ENCODE peak calls at places on chromosome 10, in four cellular contexts. T, A, O and Z are unnamed samples.
A peak's percentile ranks its signal among the peaks of the same experiment; 100 is the strongest.

GRCh38 chr10:50520115-50520514 is 103.6 kb downstream of the SGMS1 start:
- DNase-seq in T (no peak), O (no peak), A (no peak), Z (no peak)

GRCh38 chr10:102644066-102644645 is at the start of gene TRIM8:
- DNase-seq in A (peak; percentile 90), T (peak; percentile 50), O (no peak), Z (peak; percentile 70)

GRCh38 chr10:119473715-119474230 is 68.7 kb downstream of the RGS10 start:
- DNase-seq in O (no peak), A (no peak), T (no peak), Z (no peak)

GRCh38 chr10:84358743-84359142 is 30.4 kb downstream of the CCSER2 start:
- DNase-seq in T (no peak), A (no peak), O (no peak), Z (no peak)

GRCh38 chr10:2099321-2099720 is 362.0 kb upstream of the ADARB2 start:
- DNase-seq in O (no peak), T (no peak), A (no peak), Z (no peak)

GRCh38 chr10:90047243-90047729 is 345.9 kb downstream of the KIF20B start:
- DNase-seq in T (no peak), A (no peak), O (no peak), Z (no peak)

GRCh38 chr10:67520924-67521520 is 175.0 kb downstream of the CTNNA3 start:
- DNase-seq in T (no peak), A (no peak), O (peak; percentile 33), Z (no peak)

GRCh38 chr10:20004087-20004523 is 187.9 kb downstream of the PLXDC2 start:
- DNase-seq in A (no peak), O (peak; percentile 72), T (no peak), Z (peak; percentile 40)

GRCh38 chr10:8088504-8088903 is 34.0 kb downstream of the GATA3 start:
- DNase-seq in T (no peak), A (no peak), O (no peak), Z (no peak)

GRCh38 chr10:13592306-13592705 is 5.5 kb downstream of the PRPF18 start:
- DNase-seq in A (no peak), T (no peak), O (no peak), Z (no peak)

GRCh38 chr10:46530249-46531186 is 25.9 kb downstream of the GPRIN2 start:
- DNase-seq in O (peak; percentile 40), A (peak; percentile 42), T (no peak), Z (no peak)

GRCh38 chr10:100184426-100185219 is 1.2 kb downstream of the ERLIN1 start:
- DNase-seq in O (no peak), A (no peak), T (no peak), Z (no peak)

GRCh38 chr10:107022600-107023354 is 141.7 kb downstream of the SORCS1 start:
- DNase-seq in A (no peak), O (no peak), T (no peak), Z (no peak)

GRCh38 chr10:76984559-76985443 is 652.8 kb downstream of the KCNMA1 start:
- DNase-seq in O (peak; percentile 49), A (peak; percentile 81), T (peak; percentile 71), Z (peak; percentile 57)

GRCh38 chr10:129417164-129417563 is 49.9 kb upstream of the MGMT start:
- DNase-seq in A (no peak), T (no peak), O (no peak), Z (no peak)

GRCh38 chr10:36559412-36559811 is 566.0 kb upstream of the ANKRD30A start:
- DNase-seq in A (no peak), O (peak; percentile 52), T (no peak), Z (no peak)

GRCh38 chr10:12351447-12351846 is 2.1 kb downstream of the CAMK1D start:
- DNase-seq in O (no peak), A (peak; percentile 71), T (no peak), Z (no peak)

GRCh38 chr10:86876748-86877147 is 80.7 kb downstream of the MMRN2 start:
- DNase-seq in T (no peak), A (no peak), O (no peak), Z (no peak)

GRCh38 chr10:131786756-131787605 is 113.8 kb upstream of the PPP2R2D start:
- DNase-seq in A (no peak), T (no peak), O (peak; percentile 4), Z (no peak)

GRCh38 chr10:102621418-102622325 is 22.6 kb upstream of the TRIM8 start:
- DNase-seq in T (no peak), A (peak; percentile 54), O (peak; percentile 61), Z (no peak)

GRCh38 chr10:100506596-100507356 is 12.9 kb downstream of the SEC31B start:
- DNase-seq in T (no peak), O (peak; percentile 55), A (no peak), Z (no peak)

GRCh38 chr10:21675157-21675796 is 141.2 kb downstream of the MLLT10 start:
- DNase-seq in T (no peak), O (peak; percentile 4), A (no peak), Z (no peak)

GRCh38 chr10:77836299-77836820 is 90.2 kb downstream of the DLG5 start:
- DNase-seq in T (no peak), O (no peak), A (peak; percentile 81), Z (no peak)

GRCh38 chr10:100485841-100486495 is 23.2 kb downstream of the WNT8B start:
- DNase-seq in T (no peak), A (no peak), O (no peak), Z (no peak)

GRCh38 chr10:67925449-67926005 is 41.1 kb downstream of the SIRT1 start:
- DNase-seq in T (no peak), O (peak; percentile 56), A (no peak), Z (no peak)

GRCh38 chr10:46291817-46292572 is 5.2 kb downstream of the ANTXRL start:
- DNase-seq in O (no peak), T (no peak), A (no peak), Z (no peak)

GRCh38 chr10:100364735-100365391 is 17.8 kb downstream of the SCD start:
- DNase-seq in A (peak; percentile 92), O (peak; percentile 81), T (peak; percentile 79), Z (peak; percentile 88)

GRCh38 chr10:94420998-94421397 is 18.7 kb downstream of the TBC1D12 start:
- DNase-seq in A (no peak), O (no peak), T (no peak), Z (no peak)

GRCh38 chr10:15163261-15163864 is 5.1 kb downstream of the NMT2 start:
- DNase-seq in A (no peak), T (no peak), O (no peak), Z (no peak)

GRCh38 chr10:132861116-132861691 is 75.3 kb upstream of the NKX6-2 start:
- DNase-seq in T (peak; percentile 3), A (peak; percentile 60), O (no peak), Z (no peak)

GRCh38 chr10:7408494-7409044 is 2.3 kb downstream of the SFMBT2 start:
- DNase-seq in T (peak; percentile 72), O (no peak), A (peak; percentile 90), Z (peak; percentile 79)

GRCh38 chr10:103441206-103441605 is 11.0 kb downstream of the CALHM2 start:
- DNase-seq in O (no peak), A (no peak), T (no peak), Z (no peak)

GRCh38 chr10:66604195-66604594 is 321.6 kb upstream of the LRRTM3 start:
- DNase-seq in A (peak; percentile 64), T (no peak), O (no peak), Z (no peak)

GRCh38 chr10:86914734-86915133 is 42.7 kb downstream of the MMRN2 start:
- DNase-seq in O (no peak), T (no peak), A (no peak), Z (no peak)

GRCh38 chr10:71716406-71716805 is 3.2 kb downstream of the C10orf105 start:
- DNase-seq in T (no peak), A (no peak), O (no peak), Z (no peak)

GRCh38 chr10:71714592-71714991 is 5.0 kb downstream of the C10orf105 start:
- DNase-seq in O (no peak), T (no peak), A (no peak), Z (no peak)

GRCh38 chr10:71715860-71716259 is 3.7 kb downstream of the C10orf105 start:
- DNase-seq in A (no peak), O (no peak), T (no peak), Z (no peak)

GRCh38 chr10:71714055-71714454 is 5.5 kb downstream of the C10orf105 start:
- DNase-seq in O (no peak), A (no peak), T (no peak), Z (no peak)

GRCh38 chr10:71715026-71715425 is 4.6 kb downstream of the C10orf105 start:
- DNase-seq in A (no peak), T (no peak), O (no peak), Z (no peak)
- H3K4me1 ChIP-seq in A (peaks cover 17% of the 10 kb centered on the region), T (peaks cover 17% of the 10 kb centered on the region), O (peaks cover 7% of the 10 kb centered on the region), Z (peaks cover 8% of the 10 kb centered on the region)

DNA sequence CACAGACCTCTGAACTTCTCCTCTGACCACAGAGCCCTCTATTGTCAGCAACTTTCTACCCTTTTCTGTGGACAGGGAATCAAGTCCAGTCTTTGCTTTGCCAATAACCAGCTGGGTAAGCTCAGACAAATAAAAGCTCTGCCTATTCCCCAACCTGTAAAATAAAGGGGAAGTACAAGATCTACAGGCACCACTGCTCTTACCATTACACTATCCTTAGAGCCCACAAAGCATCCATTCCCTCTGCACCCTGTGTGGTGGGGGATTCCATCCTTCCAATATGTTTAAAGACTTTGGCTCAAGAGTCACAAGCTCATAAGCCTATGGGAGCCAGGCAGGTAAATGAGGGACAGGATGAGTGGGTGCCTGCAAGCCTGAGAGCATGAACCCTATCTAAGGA is 88.2 kb downstream of the PARD3 start:
- DNase-seq in O (no peak), T (no peak), A (no peak), Z (no peak)
- H3K4me1 ChIP-seq in O (peaks cover 7% of the 10 kb centered on the region), T (peaks cover 20% of the 10 kb centered on the region), A (peaks cover 17% of the 10 kb centered on the region), Z (peaks cover 6% of the 10 kb centered on the region)

DNA sequence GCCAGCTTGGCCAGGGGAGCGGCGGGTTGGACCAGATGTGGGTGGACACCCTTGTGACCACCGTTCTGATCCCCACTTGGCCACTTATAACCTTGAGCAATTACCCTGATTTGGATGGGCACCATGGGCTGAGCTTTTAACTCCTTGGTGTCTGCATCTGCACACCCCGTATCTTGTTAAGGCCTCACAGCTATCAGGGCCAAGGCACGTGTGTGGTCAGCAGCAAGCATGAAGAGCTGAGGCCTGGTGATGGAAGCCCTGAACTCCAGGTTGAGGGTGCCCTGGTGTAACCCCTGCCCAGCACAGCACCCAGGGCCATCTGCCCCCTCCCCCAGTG is 89.2 kb downstream of the ZMIZ1 start:
- DNase-seq in T (no peak), A (no peak), O (no peak), Z (no peak)
- H3K4me1 ChIP-seq in T (peaks cover 21% of the 10 kb centered on the region), A (peaks cover 86% of the 10 kb centered on the region), O (peaks cover 67% of the 10 kb centered on the region), Z (peaks cover 97% of the 10 kb centered on the region)

GRCh38 chr10:32327364-32327691 is 19.6 kb downstream of the EPC1 start:
- DNase-seq in O (no peak), T (no peak), A (no peak), Z (no peak)

GRCh38 chr10:32321016-32321631 is 25.8 kb downstream of the EPC1 start:
- DNase-seq in A (no peak), T (no peak), O (no peak), Z (no peak)

GRCh38 chr10:32326119-32326518 is 20.8 kb downstream of the EPC1 start:
- DNase-seq in A (no peak), T (no peak), O (no peak), Z (no peak)

GRCh38 chr10:32326680-32327363 is 20.1 kb downstream of the EPC1 start:
- DNase-seq in T (no peak), A (no peak), O (no peak), Z (no peak)

DNA sequence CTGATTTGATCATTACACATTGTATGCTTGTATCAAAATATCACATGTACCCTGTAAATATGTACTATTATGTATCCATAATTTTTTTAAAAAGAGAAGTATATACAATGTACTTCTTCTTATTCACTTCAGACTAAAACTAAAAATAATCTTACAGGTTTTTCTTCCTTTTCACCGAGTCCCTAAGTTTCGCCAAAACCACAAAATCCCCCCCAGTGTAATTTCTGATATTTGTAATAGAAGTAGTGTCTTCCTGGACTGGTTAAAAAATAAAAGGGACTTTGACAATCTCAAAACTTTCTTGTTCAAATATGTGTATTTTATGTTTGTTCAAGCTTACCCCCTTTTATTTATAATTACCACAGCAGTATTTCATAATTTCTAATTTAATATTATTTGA is 23.9 kb downstream of the EPC1 start:
- DNase-seq in O (no peak), A (no peak), T (no peak), Z (no peak)
- H3K4me1 ChIP-seq in O (no peaks in the 10 kb centered on the region), A (peaks cover 13% of the 10 kb centered on the region), T (peaks cover 4% of the 10 kb centered on the region), Z (peaks cover 78% of the 10 kb centered on the region)